ENCODE peak calls at places on chromosome 2, in nine cellular contexts. X, U, C, Q, D, A, H, Z and N are unnamed samples.

GRCh38 chr2:14747447-14747846 is 114.9 kb downstream of the LRATD1 start:
- DNase-seq in Z (no peak), Q (no peak), X (no peak), U (no peak), H (no peak), D (no peak), C (no peak), A (no peak), N (no peak)

GRCh38 chr2:176976766-176977165 is 235.8 kb upstream of the HNRNPA3 start:
- DNase-seq in C (no peak), U (no peak), A (no peak), Z (no peak), X (no peak), D (no peak), Q (no peak), H (no peak), N (no peak)

GRCh38 chr2:227164745-227165350 is 424 bp downstream of the COL4A3 start:
- DNase-seq in C (no peak), D (no peak), X (no peak), A (no peak), Q (no peak), H (no peak), Z (peak), U (no peak), N (no peak)

GRCh38 chr2:26179446-26179907 is 6.6 kb downstream of the GAREM2 start:
- DNase-seq in Z (peak), A (no peak), C (no peak), U (no peak), X (no peak), H (no peak), Q (no peak), D (no peak), N (no peak)

GRCh38 chr2:55163895-55164509 is 68.1 kb downstream of the CLHC1 start:
- DNase-seq in Q (no peak), U (no peak), H (no peak), C (no peak), Z (no peak), X (no peak), A (no peak), D (no peak), N (no peak)

GRCh38 chr2:159066541-159067156 is 98.2 kb downstream of the TANC1 start:
- DNase-seq in H (no peak), Z (no peak), Q (no peak), A (no peak), D (no peak), C (no peak), X (no peak), U (no peak), N (no peak)

GRCh38 chr2:70724366-70724765 is 43.6 kb downstream of the ADD2 start:
- DNase-seq in H (no peak), Z (no peak), C (no peak), A (no peak), D (no peak), U (no peak), X (peak), Q (no peak), N (no peak)

GRCh38 chr2:6368271-6368670 is 497.4 kb downstream of the CMPK2 start:
- DNase-seq in D (peak), H (no peak), X (no peak), Z (no peak), A (no peak), Q (no peak), C (no peak), U (no peak), N (no peak)

GRCh38 chr2:176157499-176158305 is 595 bp downstream of the HOXD3 start:
- DNase-seq in H (no peak), A (no peak), Z (peak), D (no peak), C (no peak), X (no peak), Q (no peak), U (no peak), N (peak)

GRCh38 chr2:58720770-58721697 is 479.9 kb upstream of the FANCL start:
- DNase-seq in U (no peak), X (no peak), A (no peak), Z (peak), H (no peak), Q (no peak), C (no peak), D (no peak), N (no peak)

DNA sequence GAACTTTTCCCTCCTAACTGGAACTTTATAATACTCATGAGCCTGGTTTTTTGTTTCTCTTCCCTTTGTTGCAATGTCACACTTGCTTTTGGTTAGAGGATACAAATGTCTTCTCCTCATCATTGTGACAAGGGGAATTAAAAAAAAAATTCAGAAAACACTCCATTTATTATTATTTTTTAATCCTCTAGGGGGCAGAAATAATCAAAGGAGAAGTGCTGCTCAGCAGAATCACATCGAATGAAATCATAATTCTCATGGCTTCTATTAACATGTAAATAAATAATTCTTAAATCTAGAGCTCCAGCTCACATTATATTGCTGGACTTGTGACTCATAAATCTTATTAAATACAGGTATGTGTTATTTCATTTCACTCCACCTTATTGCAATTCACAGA is 273.8 kb downstream of the TRIB2 start:
- DNase-seq in H (no peak), Z (no peak), U (no peak), D (no peak), C (no peak), A (no peak), X (no peak), Q (no peak), N (no peak)
- TF ChIP-seq CTCF in H (no peak), Z (peak), U (peak), D (peak), C (peak), A (no peak), X (no peak), Q (peak), N (peak)

GRCh38 chr2:188440849-188441248 is 149.2 kb downstream of the GULP1 start:
- DNase-seq in Z (no peak), C (no peak), A (no peak), H (no peak), U (no peak), X (no peak), D (no peak), Q (no peak), N (no peak)
- TF ChIP-seq CTCF in Z (no peak), C (no peak), A (no peak), H (no peak), U (no peak), X (no peak), D (no peak), Q (no peak), N (no peak)

GRCh38 chr2:81650048-81650971 is 1345.8 kb upstream of the LRRTM1 start:
- DNase-seq in H (no peak), A (no peak), D (peak), U (no peak), Q (peak), X (no peak), C (no peak), Z (peak), N (no peak)
- TF ChIP-seq CTCF in H (no peak), A (no peak), D (no peak), U (no peak), Q (peak), X (no peak), C (no peak), Z (peak), N (peak)

DNA sequence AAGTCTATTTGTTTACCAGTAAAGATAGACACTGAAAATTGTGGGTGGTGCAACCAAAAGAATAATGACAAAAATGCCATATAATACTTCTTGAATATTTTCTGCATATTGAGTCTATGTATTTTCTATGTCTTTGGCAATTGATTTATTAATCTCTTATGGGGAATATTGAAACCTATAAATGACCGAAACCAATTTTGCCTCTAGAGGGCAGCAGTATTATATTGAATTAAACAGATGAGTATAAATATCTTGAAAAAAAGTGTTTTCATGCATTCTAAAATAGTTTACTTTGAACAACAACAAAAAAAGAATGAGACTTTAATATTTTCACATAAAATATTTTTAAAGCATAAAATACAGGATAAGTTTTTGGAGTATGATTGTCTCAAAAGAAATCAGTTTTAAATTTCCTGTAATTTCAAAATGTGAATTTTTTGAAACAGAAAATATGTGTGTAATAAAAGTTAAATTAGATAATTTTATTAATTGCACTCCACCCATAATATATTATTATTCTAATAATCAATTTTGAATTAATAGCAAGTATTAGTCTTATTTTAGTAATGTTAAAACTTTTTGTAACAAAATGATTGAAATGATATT is 49.9 kb upstream of the CALCRL start:
- DNase-seq in U (no peak), H (no peak), Z (peak), X (no peak), Q (peak), C (no peak), A (no peak), D (no peak), N (no peak)
- TF ChIP-seq CTCF in U (peak), H (no peak), Z (peak), X (no peak), Q (peak), C (peak), A (peak), D (peak), N (peak)